ENCODE peak calls at places on chromosomes 11 and 22, in seven cellular contexts. E, F, B, Q, Z, R and K are unnamed samples.

GRCh38 chr22:31286360-31287255 is 5.7 kb downstream of the PIK3IP1 start:
- DNase-seq in F (no peak), Z (no peak), B (peak; percentile 52), R (no peak), E (peak; percentile 82), Q (no peak), K (peak; percentile 84)

GRCh38 chr22:26763633-26764295 is 106.4 kb downstream of the MIAT start:
- DNase-seq in F (peak; percentile 45), Q (no peak), E (no peak), B (no peak), Z (no peak), R (no peak), K (no peak)

GRCh38 chr11:77074205-77074604 is 7.4 kb downstream of the CAPN5 start:
- DNase-seq in R (no peak), Z (no peak), Q (no peak), F (no peak), B (no peak), E (peak; percentile 63), K (no peak)

GRCh38 chr11:30216534-30216933 is 14.3 kb upstream of the FSHB start:
- DNase-seq in Q (no peak), Z (no peak), B (no peak), F (no peak), E (no peak), R (no peak), K (no peak)

GRCh38 chr11:119594639-119595249 is 134.3 kb downstream of the NECTIN1 start:
- DNase-seq in R (no peak), Z (no peak), F (peak; percentile 87), Q (no peak), B (peak; percentile 55), E (no peak), K (no peak)

GRCh38 chr22:19492504-19493174 is 12.9 kb downstream of the CDC45 start:
- DNase-seq in Q (no peak), R (no peak), F (no peak), Z (no peak), E (no peak), B (no peak), K (no peak)

GRCh38 chr11:64675417-64676252 is 47.4 kb downstream of the NRXN2 start:
- DNase-seq in F (peak; percentile 82), Q (peak; percentile 81), B (no peak), E (peak; percentile 82), R (peak; percentile 96), Z (no peak), K (no peak)

GRCh38 chr22:49155809-49156580 is 671.7 kb downstream of the BRD1 start:
- DNase-seq in F (no peak), Z (no peak), E (no peak), R (no peak), Q (no peak), B (peak; percentile 20), K (no peak)

GRCh38 chr11:68749061-68749491 is 2.2 kb downstream of the TESMIN start:
- DNase-seq in Z (no peak), Q (no peak), R (no peak), E (no peak), F (peak; percentile 4), B (no peak), K (no peak)

GRCh38 chr11:6813651-6814050 is 14.2 kb upstream of the OR6A2 start:
- DNase-seq in R (no peak), Z (no peak), E (no peak), B (no peak), Q (no peak), F (no peak), K (no peak)

GRCh38 chr11:84720706-84721402 is 906.3 kb downstream of the DLG2 start:
- DNase-seq in F (no peak), Z (no peak), B (no peak), Q (peak; percentile 23), R (peak; percentile 67), E (peak; percentile 64), K (no peak)

GRCh38 chr11:68036141-68036716 is 2.6 kb upstream of the TCIRG1 start:
- DNase-seq in Z (peak; percentile 66), Q (no peak), R (peak; percentile 62), F (no peak), B (peak; percentile 68), E (peak; percentile 73), K (no peak)

GRCh38 chr11:17161515-17161914 is 46.3 kb downstream of the PIK3C2A start:
- DNase-seq in R (no peak), Z (no peak), Q (no peak), B (no peak), F (no peak), E (no peak), K (no peak)

GRCh38 chr22:50302564-50302963 is 4.9 kb downstream of the PLXNB2 start:
- DNase-seq in Z (no peak), R (no peak), E (no peak), Q (peak; percentile 60), B (no peak), F (no peak), K (no peak)

GRCh38 chr11:101583180-101584128 is at the start of gene TRPC6:
- DNase-seq in Z (no peak), Q (peak; percentile 25), F (peak; percentile 47), R (peak; percentile 54), B (peak; percentile 31), E (peak; percentile 83), K (no peak)

GRCh38 chr11:119758291-119758690 is 29.3 kb upstream of the NECTIN1 start:
- DNase-seq in B (no peak), E (no peak), F (peak; percentile 49), Z (no peak), Q (no peak), R (peak; percentile 3), K (no peak)

GRCh38 chr22:45949921-45950320 is 27.0 kb downstream of the WNT7B start:
- DNase-seq in B (no peak), E (no peak), F (no peak), R (no peak), Z (no peak), Q (no peak), K (no peak)

GRCh38 chr22:45949258-45949870 is 27.6 kb downstream of the WNT7B start:
- DNase-seq in F (no peak), Q (no peak), R (no peak), E (no peak), B (no peak), Z (no peak), K (no peak)

GRCh38 chr22:45945621-45946020 is 31.3 kb downstream of the WNT7B start:
- DNase-seq in E (no peak), F (no peak), R (no peak), Q (no peak), B (no peak), Z (no peak), K (no peak)

GRCh38 chr22:45948081-45948648 is 28.8 kb downstream of the WNT7B start:
- DNase-seq in Z (no peak), B (no peak), Q (no peak), E (no peak), R (no peak), F (no peak), K (no peak)

DNA sequence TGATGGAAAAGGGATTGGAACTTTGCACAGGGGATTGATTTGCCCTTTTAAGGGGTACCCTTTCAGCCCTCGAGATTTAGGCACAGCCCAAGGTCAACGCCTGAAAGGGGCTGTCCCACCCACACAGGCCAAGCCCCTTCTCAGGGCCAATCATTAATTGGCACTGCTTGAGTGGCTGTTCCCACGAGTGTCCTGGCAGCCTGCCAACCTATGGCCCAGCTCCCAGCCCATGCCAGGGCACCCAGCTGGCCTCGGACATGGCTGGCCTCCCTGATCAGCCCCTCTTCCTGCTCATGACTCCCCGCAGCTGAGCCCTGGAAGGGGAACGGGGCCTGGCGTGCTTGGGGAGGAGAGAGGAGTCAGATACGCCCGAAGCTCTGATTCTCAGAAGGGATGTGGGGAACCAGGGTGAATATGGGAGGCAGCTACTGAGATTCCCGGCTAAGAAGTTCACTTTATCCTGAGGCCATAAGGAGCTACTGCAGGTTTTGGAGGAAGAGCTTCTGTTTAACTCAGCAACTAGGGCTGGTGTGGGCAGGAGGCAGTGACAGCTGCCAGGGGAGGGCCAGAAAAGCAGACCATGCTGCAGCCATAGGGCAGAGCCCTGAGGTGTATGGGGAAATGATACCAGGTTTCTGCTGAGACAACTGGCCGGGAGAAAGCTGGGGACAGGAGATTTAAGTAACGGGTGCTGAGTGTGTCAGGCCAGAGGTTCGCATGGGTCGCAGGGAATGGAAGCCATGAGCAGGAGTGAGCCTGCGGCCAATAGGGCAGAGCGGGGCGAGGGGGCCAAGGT is 30.0 kb downstream of the WNT7B start:
- DNase-seq in Q (no peak), R (no peak), E (no peak), B (no peak), F (no peak), Z (no peak), K (no peak)
- H3K27me3 ChIP-seq in Q (peaks cover 11% of the 10 kb centered on the region), R (no peaks in the 10 kb centered on the region), E (no peaks in the 10 kb centered on the region), B (no peaks in the 10 kb centered on the region), F (peaks cover 6% of the 10 kb centered on the region), Z (peaks cover 3% of the 10 kb centered on the region), K (no peaks in the 10 kb centered on the region)

GRCh38 chr22:20859615-20860014 is 808 bp downstream of the SNAP29 start:
- DNase-seq in E (no peak), Z (no peak), Q (no peak), B (no peak), F (no peak), R (no peak), K (no peak)
- H3K4me3 ChIP-seq in E (peak overlapping the region; percentile 97), Z (peak overlapping the region; percentile 85), Q (peak overlapping the region; percentile 88), B (peak overlapping the region; percentile 74), F (peak overlapping the region; percentile 81), R (peak overlapping the region; percentile 97), K (peak overlapping the region; percentile 80)

DNA sequence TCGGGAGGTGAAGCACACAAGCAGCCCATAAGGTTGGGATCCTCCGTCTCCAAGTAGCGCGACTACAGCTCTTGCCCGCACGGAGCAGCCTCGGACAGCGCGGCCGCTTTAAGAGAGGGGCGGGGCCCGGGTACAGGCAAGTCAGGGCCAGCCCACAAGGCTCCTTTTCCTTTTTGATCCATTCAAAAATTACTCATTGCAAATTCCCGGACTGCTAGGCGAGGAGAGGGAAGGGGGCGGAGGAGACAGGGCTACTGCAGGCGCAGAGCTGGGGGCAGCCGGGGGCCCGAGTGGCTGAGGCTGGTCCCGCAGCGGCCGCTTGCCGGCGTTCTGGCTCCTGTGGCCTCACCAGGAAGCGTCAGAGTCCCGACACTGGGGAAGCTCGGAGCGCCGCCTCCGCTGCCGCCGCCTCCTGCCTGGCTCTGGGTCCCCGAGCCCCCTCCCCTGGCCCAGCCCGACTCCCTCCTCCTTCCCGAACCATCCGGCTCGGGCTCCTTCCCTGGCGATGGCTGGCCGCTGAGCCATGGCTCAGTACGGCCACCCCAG is at the start of gene UBASH3B:
- DNase-seq in Q (peak; percentile 75), R (peak; percentile 83), Z (peak; percentile 79), E (peak; percentile 85), F (peak; percentile 89), B (peak; percentile 88), K (peak; percentile 68)
- H3K27me3 ChIP-seq in Q (no peaks in the 10 kb centered on the region), R (no peaks in the 10 kb centered on the region), Z (no peaks in the 10 kb centered on the region), E (no peaks in the 10 kb centered on the region), F (no peaks in the 10 kb centered on the region), B (no peaks in the 10 kb centered on the region), K (no peaks in the 10 kb centered on the region)

DNA sequence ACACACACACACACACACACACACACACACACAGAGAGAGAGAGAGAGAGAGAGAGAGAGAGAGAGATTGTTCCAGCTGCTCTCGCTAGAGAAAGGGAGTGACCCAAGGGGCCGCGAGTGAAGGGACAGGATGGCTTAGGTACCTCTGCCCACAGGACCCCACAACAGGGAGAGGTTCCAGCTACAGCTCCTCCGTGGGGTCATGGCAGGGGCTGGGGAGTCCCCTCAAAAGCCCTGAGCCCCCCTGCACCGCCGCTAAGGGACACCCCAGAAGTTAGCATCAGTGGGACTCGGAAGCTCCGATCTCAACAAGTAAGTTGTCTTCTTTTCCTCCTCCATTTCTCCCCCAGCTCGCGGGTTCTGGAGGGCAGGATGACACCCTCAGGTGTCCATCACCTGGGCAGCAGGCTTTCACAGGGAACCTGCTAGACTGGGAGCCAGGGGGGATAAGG is 280 bp downstream of the KCNJ5 start:
- DNase-seq in R (no peak), F (no peak), Z (no peak), E (peak; percentile 56), B (peak; percentile 32), Q (no peak), K (no peak)
- H3K4me3 ChIP-seq in R (peak overlapping the region; percentile 34), F (no peak overlapping the region), Z (peak overlapping the region; percentile 16), E (peak overlapping the region; percentile 42), B (no peak overlapping the region), Q (peak overlapping the region; percentile 55), K (no peak overlapping the region)

GRCh38 chr11:118082880-118083543 is 3.8 kb downstream of the SMIM35 start:
- DNase-seq in E (no peak), Q (no peak), F (no peak), Z (no peak), R (peak; percentile 55), B (no peak), K (no peak)
- H3K27me3 ChIP-seq in E (no peaks in the 10 kb centered on the region), Q (no peaks in the 10 kb centered on the region), F (peaks cover 6% of the 10 kb centered on the region), Z (no peaks in the 10 kb centered on the region), R (no peaks in the 10 kb centered on the region), B (no peaks in the 10 kb centered on the region), K (no peaks in the 10 kb centered on the region)